ENCODE peak calls at places on chromosomes 13 and 19, in four cellular contexts. P, L, Y and M are unnamed samples.

GRCh38 chr19:739998-740715 is 10.8 kb upstream of the MISP start:
- DNase-seq in P (no peak), L (no peak), Y (no peak), M (no peak)

GRCh38 chr19:50430888-50431342 is 1.8 kb upstream of the MYBPC2 start:
- DNase-seq in P (no peak), L (no peak), Y (no peak), M (no peak)

GRCh38 chr19:7427944-7428343 is 60.9 kb downstream of the PEX11G start:
- DNase-seq in P (no peak), L (no peak), Y (no peak), M (no peak)

GRCh38 chr19:8135946-8136618 is 13.3 kb downstream of the FBN3 start:
- DNase-seq in P (no peak), L (no peak), Y (no peak), M (no peak)

GRCh38 chr19:45137179-45137761 is 23.5 kb downstream of the NKPD1 start:
- DNase-seq in P (no peak), L (no peak), Y (no peak), M (peak; percentile 83)

GRCh38 chr13:93922063-93922462 is 557.4 kb downstream of the DCT start:
- DNase-seq in P (no peak), L (no peak), Y (no peak), M (no peak)

GRCh38 chr13:59103004-59103768 is 1060.5 kb downstream of the DIAPH3 start:
- DNase-seq in P (no peak), L (peak; percentile 81), Y (no peak), M (no peak)

GRCh38 chr19:29016353-29016752 is 196.6 kb downstream of the UQCRFS1 start:
- DNase-seq in P (no peak), L (no peak), Y (no peak), M (no peak)

GRCh38 chr13:23321534-23322241 is 111.8 kb downstream of the SACS start:
- DNase-seq in P (no peak), L (peak; percentile 85), Y (no peak), M (no peak)

GRCh38 chr13:23140492-23140891 is 40.3 kb upstream of the SGCG start:
- DNase-seq in P (no peak), L (no peak), Y (no peak), M (no peak)

GRCh38 chr19:16067205-16067938 is 8.9 kb upstream of the TPM4 start:
- DNase-seq in P (no peak), L (peak; percentile 54), Y (peak; percentile 67), M (no peak)

GRCh38 chr19:6209233-6209632 is 70.5 kb downstream of the MLLT1 start:
- DNase-seq in P (no peak), L (no peak), Y (peak; percentile 1), M (no peak)

GRCh38 chr13:75841905-75842304 is 205.8 kb downstream of the LMO7 start:
- DNase-seq in P (no peak), L (no peak), Y (no peak), M (no peak)

GRCh38 chr13:95834134-95834765 is 157.3 kb downstream of the DNAJC3 start:
- DNase-seq in P (peak; percentile 81), L (peak; percentile 20), Y (no peak), M (peak; percentile 29)

GRCh38 chr19:38049105-38049649 is 142.2 kb downstream of the SIPA1L3 start:
- DNase-seq in P (no peak), L (no peak), Y (no peak), M (peak; percentile 93)

GRCh38 chr19:55508120-55508519 is 19.9 kb downstream of the SSC5D start:
- DNase-seq in P (no peak), L (no peak), Y (no peak), M (no peak)

DNA sequence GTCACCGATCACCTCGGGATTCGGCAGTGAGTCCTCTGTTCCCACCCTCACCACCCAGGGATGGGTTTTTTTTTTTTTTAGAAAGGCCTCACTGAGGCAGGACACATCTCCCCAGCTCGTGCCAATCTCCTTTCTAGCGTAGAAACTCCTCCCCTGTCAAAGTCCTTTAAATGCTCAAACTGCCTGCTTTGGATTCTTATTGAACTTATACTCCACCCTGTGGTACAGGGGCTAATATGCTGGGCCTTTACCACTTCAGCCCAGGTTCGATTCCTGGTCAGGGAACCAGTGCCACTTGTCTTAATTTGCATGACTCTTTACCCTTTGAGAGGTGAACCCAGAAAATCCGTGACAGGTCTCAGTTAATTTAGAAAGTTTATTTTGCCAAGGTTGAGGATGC is 8.3 kb upstream of the ZNF14 start:
- DNase-seq in P (no peak), L (no peak), Y (no peak), M (no peak)
- H3K4me3 ChIP-seq in P (no peak overlapping the region), L (no peak overlapping the region), Y (no peak overlapping the region), M (no peak overlapping the region)

GRCh38 chr13:33108620-33109019 is 92.4 kb downstream of the KL start:
- DNase-seq in P (no peak), L (no peak), Y (no peak), M (no peak)
- H3K4me3 ChIP-seq in P (no peak overlapping the region), L (no peak overlapping the region), Y (no peak overlapping the region), M (no peak overlapping the region)

GRCh38 chr13:51246411-51247298 is 24.5 kb downstream of the FAM124A start:
- DNase-seq in P (peak; percentile 41), L (no peak), Y (no peak), M (no peak)
- H3K4me3 ChIP-seq in P (no peak overlapping the region), L (no peak overlapping the region), Y (no peak overlapping the region), M (no peak overlapping the region)

GRCh38 chr19:2252481-2253105 is 3.5 kb downstream of the AMH start:
- DNase-seq in P (no peak), L (no peak), Y (no peak), M (no peak)
- H3K4me3 ChIP-seq in P (peak overlapping the region; percentile 35), L (no peak overlapping the region), Y (peak overlapping the region; percentile 33), M (no peak overlapping the region)

DNA sequence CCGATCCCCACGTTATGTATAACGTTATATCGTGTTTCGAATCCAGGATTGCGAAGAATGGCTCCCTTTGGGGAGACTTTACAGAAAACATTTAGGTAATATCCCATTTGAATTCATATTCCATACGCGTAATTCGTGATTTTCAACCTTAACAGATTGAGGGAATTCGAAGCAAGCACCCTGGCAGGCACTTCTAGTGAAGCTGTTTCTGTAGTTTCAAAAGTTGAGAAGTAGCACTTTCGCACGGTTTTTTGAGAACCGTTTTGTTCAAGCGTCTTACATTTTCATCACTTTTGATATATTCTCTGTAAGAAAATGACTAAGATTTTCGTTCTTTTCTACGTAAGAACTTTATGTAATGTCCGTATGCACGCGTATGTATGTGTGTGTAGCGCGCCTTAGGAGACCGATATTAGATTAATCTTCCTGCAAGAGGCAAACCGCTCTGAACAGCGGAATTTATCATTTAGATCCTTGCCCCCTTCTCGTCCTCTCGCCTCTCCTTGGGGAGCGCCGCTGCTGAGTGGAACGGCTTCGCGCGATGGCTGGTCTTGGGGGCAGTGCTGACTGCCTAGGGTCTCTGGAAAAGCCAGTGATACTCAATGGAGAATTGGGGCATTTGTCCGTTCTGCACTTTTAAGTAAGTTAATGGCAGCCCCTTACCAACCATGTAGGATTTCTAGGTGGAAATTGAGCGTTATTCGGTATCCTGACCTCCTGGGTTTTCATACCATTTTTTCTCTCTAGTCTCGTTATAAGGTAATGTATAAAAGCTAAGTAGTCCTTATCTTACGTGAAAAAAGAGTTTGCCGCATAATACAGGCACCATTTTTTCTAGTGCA is 4.8 kb downstream of the MAB21L1 start:
- DNase-seq in P (no peak), L (no peak), Y (no peak), M (no peak)
- H3K4me3 ChIP-seq in P (peak overlapping the region; percentile 60), L (peak overlapping the region; percentile 76), Y (peak overlapping the region; percentile 45), M (no peak overlapping the region)

DNA sequence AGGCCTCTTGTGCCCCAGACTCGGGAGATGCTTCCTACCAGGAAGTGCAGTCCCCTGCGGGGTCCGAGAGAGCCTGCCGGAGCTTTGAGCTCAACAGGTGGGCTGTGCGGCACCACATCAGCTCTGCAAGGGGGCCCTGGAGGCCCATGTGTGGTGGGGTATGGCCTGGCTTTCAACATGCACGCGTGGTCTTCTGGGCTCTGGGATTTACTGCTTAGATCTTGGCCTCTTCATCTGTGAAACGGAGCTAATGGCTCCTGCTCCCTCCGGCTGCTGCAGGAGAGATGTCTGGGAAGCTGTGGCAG is 18.0 kb downstream of the NDUFB7 start:
- DNase-seq in P (no peak), L (no peak), Y (no peak), M (no peak)
- H3K4me3 ChIP-seq in P (no peak overlapping the region), L (no peak overlapping the region), Y (no peak overlapping the region), M (no peak overlapping the region)